ENCODE peak calls at places on chromosomes 7 and 10, in four cellular contexts. C is neural progenitor cell, M is suprapubic skin, Q is pancreas. Y is an unnamed sample. For H3K36me3, the result is how much of the 10 kb centered on the place peaks cover.

GRCh38 chr10:112361951-112362770 is 11.8 kb upstream of the ACSL5 start:
- DNase-seq in C (no peak), M (no peak), Q (peak), Y (no peak)

GRCh38 chr10:31197886-31198285 is 121.1 kb upstream of the ZEB1 start:
- DNase-seq in C (no peak), M (no peak), Q (no peak), Y (no peak)

GRCh38 chr10:101843032-101843991 is at the start of gene KCNIP2:
- DNase-seq in C (peak), M (no peak), Q (peak), Y (no peak)

GRCh38 chr7:1679326-1679965 is 9.4 kb downstream of the ELFN1 start:
- DNase-seq in C (no peak), M (peak), Q (no peak), Y (no peak)

GRCh38 chr7:32890553-32891045 is 961 bp downstream of the KBTBD2 start:
- DNase-seq in C (peak), M (no peak), Q (no peak), Y (no peak)

GRCh38 chr10:122341141-122341810 is 33.2 kb upstream of the PLEKHA1 start:
- DNase-seq in C (no peak), M (no peak), Q (peak), Y (no peak)

GRCh38 chr10:87659571-87660483 is at the start of gene PAPSS2:
- DNase-seq in C (peak), M (peak), Q (peak), Y (no peak)

GRCh38 chr10:114795039-114795438 is 26.5 kb upstream of the FHIP2A start:
- DNase-seq in C (no peak), M (no peak), Q (no peak), Y (no peak)

GRCh38 chr7:4713183-4713784 is 31.2 kb downstream of the FOXK1 start:
- DNase-seq in C (peak), M (peak), Q (no peak), Y (peak)

GRCh38 chr7:98091061-98091460 is 15.6 kb upstream of the LMTK2 start:
- DNase-seq in C (no peak), M (no peak), Q (no peak), Y (no peak)

GRCh38 chr7:29320577-29320976 is 126.0 kb downstream of the CHN2 start:
- DNase-seq in C (no peak), M (no peak), Q (no peak), Y (no peak)

GRCh38 chr10:58588673-58589265 is 76.1 kb downstream of the BICC1 start:
- DNase-seq in C (peak), M (no peak), Q (peak), Y (no peak)

GRCh38 chr10:97914171-97914836 is 64.7 kb downstream of the GOLGA7B start:
- DNase-seq in C (no peak), M (no peak), Q (no peak), Y (no peak)

GRCh38 chr7:51025668-51026067 is 243.0 kb upstream of the GRB10 start:
- DNase-seq in C (no peak), M (no peak), Q (no peak), Y (no peak)

GRCh38 chr10:543862-544822 is 145.3 kb downstream of the DIP2C start:
- DNase-seq in C (no peak), M (no peak), Q (no peak), Y (no peak)

GRCh38 chr10:23693398-23693797 is 254.5 kb downstream of the OTUD1 start:
- DNase-seq in C (peak), M (no peak), Q (no peak), Y (no peak)

GRCh38 chr10:122267849-122268737 is 3.0 kb upstream of the BTBD16 start:
- DNase-seq in C (peak), M (peak), Q (peak), Y (no peak)

GRCh38 chr10:36531621-36532020 is 593.8 kb upstream of the ANKRD30A start:
- DNase-seq in C (no peak), M (no peak), Q (no peak), Y (no peak)

GRCh38 chr10:112520864-112521263 is 73.8 kb downstream of the VTI1A start:
- DNase-seq in C (no peak), M (no peak), Q (no peak), Y (no peak)

GRCh38 chr10:91596821-91597396 is 36.0 kb downstream of the PPP1R3C start:
- DNase-seq in C (no peak), M (no peak), Q (no peak), Y (no peak)

GRCh38 chr10:124221356-124222297 is 128.2 kb upstream of the CHST15 start:
- DNase-seq in C (no peak), M (no peak), Q (no peak), Y (no peak)

GRCh38 chr10:71461917-71462641 is 65.4 kb downstream of the CDH23 start:
- DNase-seq in C (no peak), M (no peak), Q (no peak), Y (no peak)

GRCh38 chr10:71462642-71462935 is 65.9 kb downstream of the CDH23 start:
- DNase-seq in C (no peak), M (no peak), Q (no peak), Y (no peak)

GRCh38 chr10:71461457-71461856 is 64.7 kb downstream of the CDH23 start:
- DNase-seq in C (no peak), M (no peak), Q (no peak), Y (no peak)

GRCh38 chr10:71459513-71459912 is 62.8 kb downstream of the CDH23 start:
- DNase-seq in C (no peak), M (no peak), Q (no peak), Y (no peak)

GRCh38 chr10:71460615-71461014 is 63.9 kb downstream of the CDH23 start:
- DNase-seq in C (no peak), M (no peak), Q (no peak), Y (no peak)
- H3K4me3 ChIP-seq in C (no peak), M (no peak), Q (no peak), Y (no peak)

DNA sequence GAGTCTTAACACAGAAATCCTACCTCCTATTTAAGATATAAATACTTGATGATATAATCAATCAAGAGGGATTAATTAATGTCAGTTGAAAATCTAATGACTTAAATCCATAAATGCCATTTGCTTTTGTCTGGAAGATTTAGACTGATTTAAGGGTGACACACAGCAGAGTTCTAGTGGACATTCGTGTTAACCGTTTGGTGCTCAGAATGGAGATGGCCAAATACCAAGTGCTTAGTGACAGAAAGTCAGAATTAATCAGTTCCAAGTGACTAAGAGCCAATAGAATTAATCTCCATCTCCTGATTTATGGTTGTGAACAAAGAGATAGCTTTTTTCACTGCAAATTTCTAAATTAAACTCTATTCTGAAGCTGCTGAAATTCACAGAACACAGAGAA is 36.2 kb downstream of the NAMPT start:
- DNase-seq in C (no peak), M (no peak), Q (no peak), Y (no peak)
- H3K36me3 ChIP-seq in C (under half), M (under half), Q (under half), Y (under half)

GRCh38 chr10:107415446-107415845 is 250.9 kb upstream of the SORCS1 start:
- DNase-seq in C (no peak), M (no peak), Q (no peak), Y (no peak)

GRCh38 chr10:107413971-107414370 is 249.5 kb upstream of the SORCS1 start:
- DNase-seq in C (no peak), M (no peak), Q (no peak), Y (no peak)

DNA sequence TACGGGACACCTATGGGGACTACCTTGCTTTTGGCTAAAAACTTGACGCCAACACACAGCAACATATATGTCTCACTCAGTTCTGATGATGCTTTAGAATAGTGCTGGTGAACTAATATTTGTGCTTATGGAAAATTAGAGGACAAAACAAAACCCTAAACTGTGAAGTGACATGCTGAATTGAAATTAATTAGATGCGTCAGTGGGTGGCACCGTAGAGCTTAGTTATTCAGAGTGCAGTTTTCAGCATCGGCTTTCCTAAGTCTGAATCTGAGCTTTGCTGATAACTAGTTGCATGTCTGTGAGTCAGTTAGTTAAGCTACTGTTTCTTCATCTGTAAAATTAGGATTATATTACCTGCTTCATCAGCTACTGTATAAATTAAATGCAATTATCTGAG is 245.0 kb upstream of the SORCS1 start:
- DNase-seq in C (peak), M (no peak), Q (no peak), Y (no peak)
- TF ChIP-seq CTCF in C (peak), M (no peak), Q (no peak), Y (peak)

GRCh38 chr7:156999611-157000046 is 10.8 kb downstream of the MNX1 start:
- DNase-seq in C (peak), M (peak), Q (no peak), Y (no peak)
- H3K4me3 ChIP-seq in C (peak), M (peak), Q (peak), Y (no peak)

GRCh38 chr7:157769870-157770213 is 433.0 kb downstream of the DNAJB6 start:
- DNase-seq in C (no peak), M (no peak), Q (no peak), Y (no peak)
- H3K36me3 ChIP-seq in C (under half), M (under half), Q (under half), Y (under half)

Y was measured in BJ.